ENCODE peak calls at places on chromosomes 2 and 18, in ten cellular contexts. Q is AG09319; S is foreskin keratinocyte; J is NCI-H2171; U is effector memory CD8-positive, alpha-beta T cell; G is cardiac muscle cell; A is stimulated activated CD8-positive, alpha-beta memory T cell treated with anti-CD3 and anti-CD28 coated beads, Interleukin-12 subunit alpha, Interleukin-12 subunit beta, amount 100 ng/mL, for 1 hour; P is T-helper 17 cell; T is astrocyte; L is aorta. M is an unnamed sample.

GRCh38 chr18:21701621-21702020 is 3.0 kb downstream of the ABHD3 start:
- DNase-seq in Q (no peak), S (no peak), J (no peak), U (no peak), G (no peak), A (no peak), P (no peak), T (no peak), L (no peak), M (no peak)

GRCh38 chr2:55425449-55425848 is 5.8 kb upstream of the CCDC88A start:
- DNase-seq in Q (no peak), S (peak), J (no peak), U (no peak), G (no peak), A (no peak), P (no peak), T (peak), L (no peak), M (no peak)

GRCh38 chr2:27079233-27080139 is 1.1 kb downstream of the EMILIN1 start:
- DNase-seq in Q (no peak), S (no peak), J (no peak), U (no peak), G (no peak), A (no peak), P (no peak), T (no peak), L (no peak), M (no peak)

GRCh38 chr18:1976484-1976883 is 594.8 kb downstream of the METTL4 start:
- DNase-seq in Q (no peak), S (no peak), J (no peak), U (no peak), G (no peak), A (no peak), P (no peak), T (no peak), L (no peak), M (no peak)

GRCh38 chr2:222939208-222939846 is 78.5 kb downstream of the ACSL3 start:
- DNase-seq in Q (no peak), S (peak), J (peak), U (peak), G (peak), A (peak), P (no peak), T (peak), L (no peak), M (no peak)

GRCh38 chr18:11948852-11949523 is 32.3 kb upstream of the IMPA2 start:
- DNase-seq in Q (no peak), S (no peak), J (no peak), U (no peak), G (no peak), A (no peak), P (no peak), T (peak), L (no peak), M (no peak)

GRCh38 chr18:28114472-28114871 is 62.5 kb downstream of the CDH2 start:
- DNase-seq in Q (no peak), S (peak), J (no peak), U (no peak), G (no peak), A (no peak), P (no peak), T (peak), L (no peak), M (no peak)

GRCh38 chr2:45649855-45650806 is 1.3 kb upstream of the PRKCE start:
- DNase-seq in Q (no peak), S (no peak), J (peak), U (peak), G (peak), A (peak), P (peak), T (peak), L (peak), M (peak)

GRCh38 chr2:100905132-100905805 is 85.3 kb downstream of the NPAS2 start:
- DNase-seq in Q (no peak), S (no peak), J (no peak), U (no peak), G (no peak), A (no peak), P (no peak), T (no peak), L (no peak), M (no peak)

GRCh38 chr2:109132626-109133025 is 3.6 kb downstream of the SH3RF3 start:
- DNase-seq in Q (no peak), S (no peak), J (no peak), U (no peak), G (no peak), A (no peak), P (no peak), T (no peak), L (no peak), M (no peak)